ENCODE peak calls at places on chromosome 4, in four cellular contexts. Q is CD8-positive, alpha-beta T cell; Y is heart right ventricle; V is transverse colon. M is an unnamed sample.
A peak's percentile ranks its signal among the peaks of the same experiment; 100 is the strongest.

GRCh38 chr4:3648195-3648594 is 116.0 kb upstream of the LRPAP1 start:
- DNase-seq in V (no peak), Q (no peak), Y (no peak), M (no peak)

GRCh38 chr4:87853108-87853507 is 20.3 kb downstream of the MEPE start:
- DNase-seq in V (no peak), Q (no peak), Y (no peak), M (no peak)

GRCh38 chr4:67036791-67037190 is 508.5 kb downstream of the CENPC start:
- DNase-seq in Y (no peak), V (no peak), Q (no peak), M (no peak)

GRCh38 chr4:156137971-156138581 is 184.4 kb upstream of the CTSO start:
- DNase-seq in Q (no peak), V (no peak), Y (no peak), M (no peak)

GRCh38 chr4:128521156-128521555 is 233.5 kb upstream of the PGRMC2 start:
- DNase-seq in Q (no peak), V (no peak), Y (no peak), M (no peak)

GRCh38 chr4:102787096-102787867 is 26.5 kb upstream of the MANBA start:
- DNase-seq in V (no peak), Y (no peak), Q (no peak), M (no peak)

GRCh38 chr4:145935253-145936141 is 3.1 kb downstream of the ZNF827 start:
- DNase-seq in Y (peak; percentile 52), Q (no peak), V (peak; percentile 52), M (no peak)

GRCh38 chr4:69830529-69831269 is 29.2 kb downstream of the SULT1E1 start:
- DNase-seq in Q (no peak), V (peak; percentile 71), Y (no peak), M (no peak)

GRCh38 chr4:119244832-119245231 is 32.3 kb downstream of the USP53 start:
- DNase-seq in V (no peak), Q (no peak), Y (no peak), M (no peak)

GRCh38 chr4:67743194-67743593 is 11.0 kb downstream of the GNRHR start:
- DNase-seq in Q (no peak), V (no peak), Y (no peak), M (no peak)

GRCh38 chr4:155745984-155746383 is 12.8 kb upstream of the GUCY1B1 start:
- DNase-seq in V (no peak), Q (no peak), Y (no peak), M (no peak)

GRCh38 chr4:156456830-156457229 is 503.2 kb upstream of the CTSO start:
- DNase-seq in V (no peak), Y (no peak), Q (no peak), M (no peak)

GRCh38 chr4:20684852-20685763 is 15.2 kb upstream of the PACRGL start:
- DNase-seq in Q (no peak), Y (no peak), V (no peak), M (no peak)

GRCh38 chr4:22179124-22179874 is 230.7 kb upstream of the KCNIP4 start:
- DNase-seq in V (no peak), Q (no peak), Y (no peak), M (no peak)

GRCh38 chr4:88599298-88599697 is 7.0 kb downstream of the HERC3 start:
- DNase-seq in Y (no peak), V (no peak), Q (no peak), M (no peak)

GRCh38 chr4:139177049-139177887 is at the start of gene ELF2:
- DNase-seq in Y (peak; percentile 95), V (peak; percentile 95), Q (peak; percentile 80), M (peak; percentile 85)

GRCh38 chr4:139563515-139563914 is 7.5 kb upstream of the SETD7 start:
- DNase-seq in V (no peak), Y (no peak), Q (no peak), M (no peak)

GRCh38 chr4:118682928-118683327 is 2.3 kb upstream of the METTL14 start:
- DNase-seq in V (no peak), Q (no peak), Y (no peak), M (no peak)

GRCh38 chr4:105951198-105951597 is 55.9 kb downstream of the NPNT start:
- DNase-seq in Q (no peak), V (no peak), Y (no peak), M (no peak)

GRCh38 chr4:109183851-109184345 is 118.6 kb downstream of the COL25A1 start:
- DNase-seq in V (no peak), Q (no peak), Y (no peak), M (no peak)

GRCh38 chr4:122700178-122700725 is 32.3 kb upstream of the BBS12 start:
- DNase-seq in Q (no peak), V (peak; percentile 65), Y (peak; percentile 64), M (no peak)

GRCh38 chr4:56147371-56147770 is 198.6 kb downstream of the CEP135 start:
- DNase-seq in Q (no peak), Y (no peak), V (no peak), M (no peak)

GRCh38 chr4:47510036-47510435 is 25.0 kb downstream of the ATP10D start:
- DNase-seq in Q (no peak), V (no peak), Y (no peak), M (no peak)
- H3K27ac ChIP-seq in Q (no peak overlapping the region), V (peak overlapping the region; percentile 35), Y (peak overlapping the region; percentile 51), M (no peak overlapping the region)

GRCh38 chr4:159256037-159256436 is 153.2 kb downstream of the RAPGEF2 start:
- DNase-seq in Q (no peak), V (no peak), Y (no peak), M (no peak)

GRCh38 chr4:159248383-159249178 is 145.7 kb downstream of the RAPGEF2 start:
- DNase-seq in Y (no peak), Q (no peak), V (no peak), M (no peak)

GRCh38 chr4:159250751-159251325 is 148.0 kb downstream of the RAPGEF2 start:
- DNase-seq in Y (no peak), Q (no peak), V (no peak), M (no peak)

GRCh38 chr4:159252491-159252890 is 149.6 kb downstream of the RAPGEF2 start:
- DNase-seq in Y (no peak), V (no peak), Q (no peak), M (no peak)
- H3K36me3 ChIP-seq in Y (no peaks in the 10 kb centered on the region), V (no peaks in the 10 kb centered on the region), Q (no peaks in the 10 kb centered on the region), M (no peaks in the 10 kb centered on the region)

GRCh38 chr4:80202190-80202711 is 4.9 kb downstream of the PRDM8 start:
- DNase-seq in Y (peak; percentile 90), V (peak; percentile 89), Q (peak; percentile 73), M (peak; percentile 64)
- H3K27ac ChIP-seq in Y (peak overlapping the region; percentile 60), V (peak overlapping the region; percentile 87), Q (peak overlapping the region; percentile 48), M (peak overlapping the region; percentile 86)

GRCh38 chr4:183675625-183676024 is 16.5 kb downstream of the TRAPPC11 start:
- DNase-seq in Y (no peak), V (no peak), Q (no peak), M (no peak)

GRCh38 chr4:183670251-183670650 is 11.2 kb downstream of the TRAPPC11 start:
- DNase-seq in Q (no peak), Y (no peak), V (no peak), M (no peak)

DNA sequence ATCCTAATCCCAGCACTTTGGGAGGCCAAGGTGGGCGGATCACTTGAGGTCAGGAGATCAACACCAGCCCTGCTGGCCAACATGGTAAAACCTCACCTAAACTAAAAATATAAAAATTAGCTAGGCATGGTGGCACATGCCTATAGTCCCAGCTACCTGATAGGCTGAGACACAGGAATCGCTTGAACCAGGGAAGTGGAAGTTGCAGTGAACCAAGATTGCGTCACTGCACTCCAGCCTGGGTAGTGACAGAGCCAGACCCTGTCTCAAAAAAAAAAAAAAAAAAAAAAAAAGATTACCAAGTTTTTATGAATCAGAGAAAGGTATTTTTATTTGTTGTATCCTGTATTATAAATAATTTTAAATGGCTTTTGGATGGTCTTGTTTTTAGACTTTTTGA is 15.1 kb downstream of the TRAPPC11 start:
- DNase-seq in Q (no peak), Y (no peak), V (no peak), M (no peak)
- H3K36me3 ChIP-seq in Q (peaks cover 7% of the 10 kb centered on the region), Y (peaks cover 21% of the 10 kb centered on the region), V (peaks cover 63% of the 10 kb centered on the region), M (peaks cover 12% of the 10 kb centered on the region)

M was measured in effector memory CD4-positive, alpha-beta T cell.